ENCODE peak calls at places on chromosomes 3 and 15, in eight cellular contexts. J is astrocyte; Z is colonic mucosa; C is heart left ventricle; O is GM23248; G is Jurkat, Clone E6-1; E is skeletal muscle cell; I is cardiac fibroblast. H is an unnamed sample.

GRCh38 chr15:83917432-83917831 is 263.5 kb downstream of the ADAMTSL3 start:
- DNase-seq in J (no peak), Z (no peak), C (no peak), O (no peak), G (no peak), E (no peak), I (no peak), H (no peak)

GRCh38 chr3:165783383-165783782 is 53.8 kb downstream of the BCHE start:
- DNase-seq in J (no peak), Z (no peak), C (no peak), O (no peak), G (no peak), E (no peak), I (no peak), H (no peak)

GRCh38 chr3:126295407-126295939 is 61.7 kb downstream of the KLF15 start:
- DNase-seq in J (no peak), Z (no peak), C (no peak), O (no peak), G (no peak), E (no peak), I (no peak), H (no peak)

GRCh38 chr15:62173215-62173614 is 8.1 kb upstream of the C2CD4B start:
- DNase-seq in J (no peak), Z (no peak), C (peak; percentile 65), O (peak; percentile 29), G (no peak), E (peak; percentile 11), I (peak; percentile 85), H (no peak)

GRCh38 chr3:119611664-119612063 is 14.0 kb downstream of the PLA1A start:
- DNase-seq in J (no peak), Z (no peak), C (no peak), O (no peak), G (no peak), E (no peak), I (no peak), H (no peak)

GRCh38 chr15:60648928-60649679 is 170.2 kb upstream of the ICE2 start:
- DNase-seq in J (no peak), Z (no peak), C (no peak), O (no peak), G (no peak), E (no peak), I (no peak), H (peak; percentile 69)

GRCh38 chr15:68272797-68273271 is 4.7 kb upstream of the FEM1B start:
- DNase-seq in J (peak; percentile 83), Z (no peak), C (peak; percentile 46), O (peak; percentile 94), G (no peak), E (peak; percentile 65), I (peak; percentile 50), H (no peak)

GRCh38 chr3:190130700-190131099 is 10.0 kb upstream of the P3H2 start:
- DNase-seq in J (no peak), Z (no peak), C (no peak), O (peak; percentile 64), G (no peak), E (peak; percentile 81), I (peak; percentile 56), H (no peak)

GRCh38 chr15:52735231-52736089 is 54.7 kb downstream of the ONECUT1 start:
- DNase-seq in J (peak; percentile 43), Z (peak; percentile 77), C (no peak), O (peak; percentile 85), G (peak; percentile 72), E (no peak), I (peak; percentile 81), H (peak; percentile 88)

GRCh38 chr3:23202203-23202920 is 765 bp upstream of the UBE2E2 start:
- DNase-seq in J (peak; percentile 15), Z (peak; percentile 41), C (peak; percentile 68), O (peak; percentile 62), G (no peak), E (no peak), I (peak; percentile 23), H (peak; percentile 57)

GRCh38 chr3:130093741-130094391 is 12.2 kb downstream of the ALG1L2 start:
- DNase-seq in J (no peak), Z (peak; percentile 70), C (no peak), O (no peak), G (no peak), E (no peak), I (no peak), H (peak; percentile 78)

GRCh38 chr3:186614266-186614596 is 1.4 kb downstream of the AHSG start:
- DNase-seq in J (no peak), Z (no peak), C (no peak), O (no peak), G (no peak), E (no peak), I (no peak), H (no peak)

GRCh38 chr15:81301385-81301784 is 22.6 kb downstream of the STARD5 start:
- DNase-seq in J (no peak), Z (no peak), C (no peak), O (no peak), G (no peak), E (no peak), I (no peak), H (peak; percentile 64)

GRCh38 chr15:81304226-81304625 is 19.7 kb downstream of the STARD5 start:
- DNase-seq in J (peak; percentile 80), Z (no peak), C (peak; percentile 53), O (peak; percentile 27), G (no peak), E (no peak), I (peak; percentile 71), H (peak; percentile 46)

GRCh38 chr15:81303241-81304225 is 20.4 kb downstream of the STARD5 start:
- DNase-seq in J (peak; percentile 18), Z (no peak), C (no peak), O (no peak), G (no peak), E (no peak), I (no peak), H (no peak)

GRCh38 chr15:81301815-81302399 is 22.0 kb downstream of the STARD5 start:
- DNase-seq in J (no peak), Z (no peak), C (no peak), O (no peak), G (no peak), E (no peak), I (no peak), H (peak; percentile 88)

DNA sequence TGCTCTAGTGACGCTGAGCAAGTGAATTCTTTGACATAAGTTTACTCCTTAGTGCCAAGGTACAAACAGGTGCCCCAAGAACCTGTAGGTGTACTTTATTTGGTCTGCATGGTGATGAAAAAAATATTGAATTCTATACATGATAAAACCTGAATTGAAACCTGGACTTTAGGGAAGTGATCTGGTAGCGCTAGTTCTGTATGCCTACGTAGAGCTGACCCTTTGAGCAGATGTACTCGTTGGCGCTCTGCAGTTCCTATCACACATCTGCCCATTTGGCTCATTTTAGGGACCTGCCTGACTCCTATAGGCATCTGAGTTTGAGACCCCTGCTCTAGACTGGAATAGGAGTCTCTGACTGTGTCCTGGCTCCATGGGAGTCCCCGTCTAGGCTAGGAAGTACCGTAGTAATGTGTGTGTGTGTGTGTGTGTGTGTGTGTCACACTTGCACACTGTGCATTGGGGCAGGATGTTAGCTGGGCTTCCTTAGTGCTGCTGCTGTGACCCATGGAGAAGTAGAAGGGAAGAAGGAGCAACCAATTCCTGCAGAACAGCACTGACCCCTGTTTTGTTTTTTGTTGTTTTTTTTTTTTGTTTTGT is 21.2 kb downstream of the STARD5 start:
- DNase-seq in J (no peak), Z (no peak), C (no peak), O (no peak), G (no peak), E (no peak), I (no peak), H (peak; percentile 26)
- H3K4me3 ChIP-seq in J (no peak overlapping the region), Z (no peak overlapping the region), C (no peak overlapping the region), O (no peak overlapping the region), G (no peak overlapping the region), E (no peak overlapping the region), I (no peak overlapping the region), H (peak overlapping the region; percentile 49)

GRCh38 chr3:4645468-4645867 is 152.3 kb downstream of the ITPR1 start:
- DNase-seq in J (no peak), Z (no peak), C (no peak), O (no peak), G (no peak), E (no peak), I (no peak), H (no peak)

GRCh38 chr3:4642611-4643010 is 149.5 kb downstream of the ITPR1 start:
- DNase-seq in J (peak; percentile 35), Z (no peak), C (no peak), O (no peak), G (no peak), E (no peak), I (no peak), H (no peak)

GRCh38 chr3:4643904-4644547 is 150.9 kb downstream of the ITPR1 start:
- DNase-seq in J (no peak), Z (no peak), C (no peak), O (no peak), G (no peak), E (no peak), I (no peak), H (no peak)

GRCh38 chr3:4644954-4645353 is 151.8 kb downstream of the ITPR1 start:
- DNase-seq in J (peak; percentile 56), Z (no peak), C (no peak), O (peak; percentile 10), G (no peak), E (no peak), I (no peak), H (no peak)

GRCh38 chr3:4647411-4647810 is 154.3 kb downstream of the ITPR1 start:
- DNase-seq in J (no peak), Z (no peak), C (no peak), O (no peak), G (no peak), E (no peak), I (no peak), H (no peak)
- H3K4me3 ChIP-seq in J (no peak overlapping the region), Z (no peak overlapping the region), C (no peak overlapping the region), O (no peak overlapping the region), G (no peak overlapping the region), E (no peak overlapping the region), I (no peak overlapping the region), H (no peak overlapping the region)

GRCh38 chr3:155024006-155024638 is 56.0 kb upstream of the MME start:
- DNase-seq in J (peak; percentile 25), Z (no peak), C (no peak), O (peak; percentile 48), G (no peak), E (no peak), I (peak; percentile 74), H (no peak)

GRCh38 chr3:155019576-155019975 is 60.5 kb upstream of the MME start:
- DNase-seq in J (no peak), Z (peak; percentile 42), C (no peak), O (peak; percentile 67), G (no peak), E (no peak), I (peak; percentile 32), H (no peak)

GRCh38 chr3:155026999-155027591 is 53.0 kb upstream of the MME start:
- DNase-seq in J (peak; percentile 48), Z (no peak), C (no peak), O (peak; percentile 67), G (no peak), E (peak; percentile 76), I (peak; percentile 95), H (no peak)

GRCh38 chr3:155018621-155019330 is 61.3 kb upstream of the MME start:
- DNase-seq in J (no peak), Z (no peak), C (no peak), O (no peak), G (no peak), E (no peak), I (peak; percentile 27), H (no peak)

GRCh38 chr3:155022896-155023295 is 57.2 kb upstream of the MME start:
- DNase-seq in J (no peak), Z (no peak), C (no peak), O (no peak), G (no peak), E (no peak), I (no peak), H (no peak)
- H3K4me3 ChIP-seq in J (no peak overlapping the region), Z (no peak overlapping the region), C (no peak overlapping the region), O (no peak overlapping the region), G (no peak overlapping the region), E (no peak overlapping the region), I (no peak overlapping the region), H (no peak overlapping the region)

GRCh38 chr3:157542711-157543485 is 39.7 kb upstream of the VEPH1 start:
- DNase-seq in J (peak; percentile 65), Z (peak; percentile 84), C (peak; percentile 81), O (peak; percentile 89), G (no peak), E (no peak), I (peak; percentile 86), H (no peak)
- H3K4me3 ChIP-seq in J (peak overlapping the region; percentile 71), Z (peak overlapping the region; percentile 28), C (peak overlapping the region; percentile 17), O (peak overlapping the region; percentile 79), G (no peak overlapping the region), E (peak overlapping the region; percentile 42), I (peak overlapping the region; percentile 46), H (no peak overlapping the region)